ENCODE peak calls at places on chromosomes 7 and 10, in six cellular contexts. K, P, T, R, H and W are unnamed samples. For H3K27me3, the result is how much of the 10 kb centered on the place peaks cover.

GRCh38 chr7:94109556-94109955 is 105.4 kb upstream of the BET1 start:
- DNase-seq in K (no peak), P (no peak), T (no peak), R (no peak), H (no peak), W (no peak)

GRCh38 chr7:107492875-107493274 is 23.0 kb downstream of the GPR22 start:
- DNase-seq in K (no peak), P (no peak), T (no peak), R (no peak), H (no peak), W (no peak)

GRCh38 chr7:3103614-3104399 is 60.1 kb upstream of the CARD11 start:
- DNase-seq in K (no peak), P (no peak), T (no peak), R (no peak), H (no peak), W (no peak)

GRCh38 chr10:79244068-79244442 is 103.2 kb upstream of the PPIF start:
- DNase-seq in K (no peak), P (no peak), T (no peak), R (no peak), H (no peak), W (no peak)

GRCh38 chr10:97888641-97889262 is 39.1 kb downstream of the GOLGA7B start:
- DNase-seq in K (peak), P (no peak), T (peak), R (peak), H (no peak), W (peak)

GRCh38 chr7:71883415-71883814 is 528.7 kb downstream of the CALN1 start:
- DNase-seq in K (no peak), P (no peak), T (no peak), R (no peak), H (no peak), W (no peak)

GRCh38 chr7:17405786-17406185 is 107.3 kb downstream of the AHR start:
- DNase-seq in K (no peak), P (no peak), T (no peak), R (no peak), H (no peak), W (no peak)

GRCh38 chr10:131933016-131933694 is 32.3 kb downstream of the PPP2R2D start:
- DNase-seq in K (no peak), P (no peak), T (peak), R (no peak), H (no peak), W (no peak)

GRCh38 chr10:75108684-75109458 is 2.6 kb upstream of the SAMD8 start:
- DNase-seq in K (peak), P (peak), T (no peak), R (no peak), H (no peak), W (peak)

GRCh38 chr7:123612024-123612423 is 10.4 kb downstream of the ASB15 start:
- DNase-seq in K (no peak), P (no peak), T (no peak), R (no peak), H (no peak), W (no peak)

GRCh38 chr10:63702107-63702506 is 180.9 kb downstream of the REEP3 start:
- DNase-seq in K (no peak), P (no peak), T (no peak), R (no peak), H (no peak), W (no peak)

GRCh38 chr7:98810166-98810802 is 59.5 kb downstream of the TMEM130 start:
- DNase-seq in K (no peak), P (no peak), T (no peak), R (peak), H (no peak), W (no peak)

GRCh38 chr7:92836489-92837213 is at the start of gene CDK6:
- DNase-seq in K (peak), P (peak), T (peak), R (peak), H (peak), W (peak)

GRCh38 chr10:80924063-80924952 is 386.6 kb downstream of the SH2D4B start:
- DNase-seq in K (peak), P (peak), T (no peak), R (no peak), H (no peak), W (peak)

GRCh38 chr7:75649462-75649861 is 89.3 kb downstream of the HIP1 start:
- DNase-seq in K (no peak), P (no peak), T (no peak), R (peak), H (peak), W (peak)

GRCh38 chr10:3538291-3538849 is 246.6 kb downstream of the KLF6 start:
- DNase-seq in K (no peak), P (no peak), T (no peak), R (no peak), H (no peak), W (no peak)

GRCh38 chr10:74930962-74931361 is 104.6 kb downstream of the KAT6B start:
- DNase-seq in K (no peak), P (no peak), T (no peak), R (no peak), H (no peak), W (no peak)

GRCh38 chr10:77801474-77802238 is 124.9 kb downstream of the DLG5 start:
- DNase-seq in K (no peak), P (no peak), T (peak), R (no peak), H (no peak), W (no peak)

GRCh38 chr10:61779950-61780659 is 117.4 kb downstream of the CABCOCO1 start:
- DNase-seq in K (no peak), P (peak), T (no peak), R (peak), H (no peak), W (no peak)

GRCh38 chr7:93910076-93910994 is 4.0 kb downstream of the GNGT1 start:
- DNase-seq in K (no peak), P (no peak), T (no peak), R (no peak), H (no peak), W (no peak)

GRCh38 chr7:19561121-19561805 is 147.6 kb downstream of the POLR1F start:
- DNase-seq in K (no peak), P (no peak), T (no peak), R (no peak), H (no peak), W (no peak)

GRCh38 chr7:74371381-74372059 is 82.2 kb upstream of the GTF2IRD1 start:
- DNase-seq in K (peak), P (peak), T (no peak), R (no peak), H (no peak), W (peak)

GRCh38 chr7:8260871-8261707 is 878 bp downstream of the ICA1 start:
- DNase-seq in K (no peak), P (peak), T (peak), R (peak), H (peak), W (no peak)

GRCh38 chr10:69217119-69217754 is 2.9 kb upstream of the HKDC1 start:
- DNase-seq in K (no peak), P (no peak), T (no peak), R (no peak), H (no peak), W (no peak)

GRCh38 chr7:104723001-104723400 is 291.0 kb upstream of the KMT2E start:
- DNase-seq in K (no peak), P (no peak), T (no peak), R (no peak), H (no peak), W (no peak)

GRCh38 chr7:131845573-131846337 is 289.3 kb upstream of the PODXL start:
- DNase-seq in K (no peak), P (no peak), T (no peak), R (no peak), H (no peak), W (no peak)

GRCh38 chr7:102287465-102288146 is 938 bp downstream of the SH2B2 start:
- DNase-seq in K (peak), P (peak), T (peak), R (no peak), H (peak), W (peak)

GRCh38 chr10:49474901-49475300 is 64.0 kb downstream of the ERCC6 start:
- DNase-seq in K (no peak), P (no peak), T (no peak), R (no peak), H (no peak), W (no peak)

GRCh38 chr7:115145512-115145911 is 223.6 kb downstream of the MDFIC start:
- DNase-seq in K (no peak), P (no peak), T (no peak), R (no peak), H (no peak), W (no peak)

GRCh38 chr7:116771640-116772039 is 90.7 kb upstream of the CAPZA2 start:
- DNase-seq in K (no peak), P (no peak), T (no peak), R (no peak), H (no peak), W (no peak)

GRCh38 chr10:54063514-54063913 is 737.5 kb downstream of the PCDH15 start:
- DNase-seq in K (no peak), P (no peak), T (peak), R (no peak), H (peak), W (no peak)

GRCh38 chr7:130998993-130999602 is 265.1 kb upstream of the KLF14 start:
- DNase-seq in K (no peak), P (no peak), T (no peak), R (no peak), H (no peak), W (no peak)

GRCh38 chr10:126518186-126519080 is 130.2 kb upstream of the ADAM12 start:
- DNase-seq in K (no peak), P (no peak), T (no peak), R (no peak), H (no peak), W (no peak)
- H3K4me3 ChIP-seq in K (no peak), P (no peak), T (no peak), R (no peak), H (no peak), W (no peak)

DNA sequence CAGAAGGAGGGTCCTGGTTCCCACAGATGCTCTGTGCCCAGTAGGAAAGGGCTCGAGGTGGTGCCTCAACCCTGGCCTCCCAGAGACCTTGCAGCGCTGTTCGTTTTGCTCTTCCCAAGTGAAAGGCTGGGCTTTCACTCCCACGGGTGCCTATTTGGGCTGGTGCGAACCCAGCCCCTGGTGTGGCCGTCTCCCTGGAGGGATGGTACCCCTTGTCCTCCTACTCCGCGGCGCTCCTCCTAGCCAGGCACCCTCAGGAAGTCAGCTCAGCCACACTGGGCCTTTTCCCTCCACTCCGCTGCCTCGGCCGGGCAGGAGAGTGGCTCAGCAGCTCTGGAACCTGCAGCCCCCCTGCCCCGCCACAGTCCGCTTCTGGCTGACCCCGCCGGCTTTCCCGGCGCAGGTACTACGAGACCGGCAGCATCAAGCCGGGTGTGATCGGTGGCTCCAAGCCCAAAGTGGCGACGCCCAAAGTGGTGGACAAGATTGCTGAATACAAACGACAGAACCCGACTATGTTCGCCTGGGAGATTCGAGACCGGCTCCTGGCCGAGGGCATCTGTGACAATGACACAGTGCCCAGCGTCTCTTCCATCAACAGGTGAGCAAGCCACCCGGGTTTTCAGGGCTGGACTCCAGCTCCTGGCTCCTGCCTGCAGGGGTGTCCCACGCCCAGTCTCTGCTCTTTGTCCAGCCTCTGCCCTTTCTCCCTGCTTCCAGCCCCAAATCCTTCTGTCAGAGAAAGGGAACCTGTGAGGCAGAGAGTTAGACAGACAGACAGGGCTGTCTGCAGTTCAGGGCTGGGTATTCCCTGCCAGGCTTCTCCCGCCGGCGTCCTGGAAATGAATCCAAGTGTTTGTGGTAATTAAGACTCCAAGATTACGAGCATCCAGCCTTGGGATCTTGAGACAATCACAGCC is 5.2 kb downstream of the PAX2 start:
- DNase-seq in K (no peak), P (no peak), T (no peak), R (no peak), H (no peak), W (peak)
- H3K27me3 ChIP-seq in K (half or more), P (half or more), T (half or more), R (under half), H (under half), W (half or more)

GRCh38 chr7:37141742-37142141 is 306.9 kb downstream of the ELMO1 start:
- DNase-seq in K (no peak), P (no peak), T (no peak), R (no peak), H (no peak), W (no peak)
- H3K4me3 ChIP-seq in K (no peak), P (no peak), T (no peak), R (no peak), H (no peak), W (no peak)

DNA sequence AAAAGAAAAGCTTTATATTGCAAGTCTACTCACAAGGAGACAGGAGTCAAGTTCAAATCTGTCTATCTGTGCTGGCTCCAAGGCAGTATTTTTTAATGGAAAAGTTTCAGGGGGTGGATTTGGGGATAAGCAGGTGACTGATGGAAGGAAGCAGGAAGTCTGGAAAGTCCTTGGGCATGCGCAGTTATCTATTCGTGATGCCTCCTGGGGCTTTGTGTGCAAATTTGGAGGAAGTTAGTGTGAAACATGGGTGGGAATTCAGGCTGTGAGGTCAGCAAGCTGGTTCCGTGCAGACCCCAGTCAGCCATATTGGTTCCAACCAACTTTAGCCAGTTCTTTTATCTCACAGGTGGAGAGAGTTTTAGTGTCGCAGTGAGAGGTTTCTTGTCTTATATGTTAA is 140.0 kb downstream of the FRMD4A start:
- DNase-seq in K (no peak), P (no peak), T (no peak), R (no peak), H (no peak), W (no peak)
- H3K27me3 ChIP-seq in K (under half), P (under half), T (under half), R (under half), H (under half), W (under half)

DNA sequence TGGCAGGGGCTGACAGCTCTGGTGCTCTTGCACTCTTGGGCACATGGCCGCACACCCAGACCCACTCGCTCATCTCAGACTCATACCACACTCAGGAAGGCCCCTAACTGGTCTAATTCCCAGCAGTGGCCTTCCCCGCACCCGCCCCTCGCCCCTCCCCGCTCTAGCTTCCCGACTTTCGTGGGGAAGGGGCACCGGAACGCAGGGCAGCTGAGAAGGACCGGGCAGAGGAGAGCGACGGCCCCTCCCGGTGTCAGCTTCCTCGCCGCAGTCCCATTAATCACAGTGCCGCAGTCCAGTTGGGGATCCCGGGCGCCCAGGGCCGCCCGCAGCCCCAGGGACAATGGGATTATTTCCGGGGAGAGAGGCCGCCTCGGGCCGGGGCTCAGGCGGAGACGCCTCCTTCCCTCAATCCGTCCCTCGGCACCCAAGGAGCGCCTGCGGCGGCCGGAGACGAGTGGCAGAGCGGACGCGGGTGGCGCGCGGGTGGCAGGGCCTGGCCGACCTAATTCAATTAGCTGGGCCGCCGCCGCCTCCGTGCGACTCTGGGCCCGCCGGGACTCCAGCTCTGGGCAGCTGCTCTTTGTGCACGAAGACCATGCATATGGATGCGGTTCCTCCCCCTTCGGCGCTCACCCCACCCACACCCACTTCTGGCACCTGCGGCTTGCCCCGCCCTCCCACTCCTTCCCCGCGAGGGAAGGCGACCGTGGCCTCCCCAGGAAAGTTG is 7.8 kb upstream of the TLX1 start:
- DNase-seq in K (peak), P (no peak), T (no peak), R (no peak), H (peak), W (peak)
- H3K4me3 ChIP-seq in K (no peak), P (peak), T (peak), R (no peak), H (peak), W (peak)

GRCh38 chr10:100670368-100670767 is 75.0 kb upstream of the PAX2 start:
- DNase-seq in K (no peak), P (no peak), T (no peak), R (no peak), H (no peak), W (no peak)

GRCh38 chr10:100672199-100672598 is 73.2 kb upstream of the PAX2 start:
- DNase-seq in K (no peak), P (no peak), T (no peak), R (no peak), H (no peak), W (no peak)

GRCh38 chr10:100669616-100670015 is 75.8 kb upstream of the PAX2 start:
- DNase-seq in K (no peak), P (no peak), T (no peak), R (no peak), H (no peak), W (no peak)

GRCh38 chr10:100668001-100668400 is 77.4 kb upstream of the PAX2 start:
- DNase-seq in K (no peak), P (no peak), T (no peak), R (no peak), H (no peak), W (peak)

GRCh38 chr10:100670828-100671479 is 74.4 kb upstream of the PAX2 start:
- DNase-seq in K (peak), P (peak), T (peak), R (no peak), H (peak), W (peak)
- H3K27me3 ChIP-seq in K (half or more), P (half or more), T (half or more), R (under half), H (under half), W (under half)

GRCh38 chr7:70695804-70696104 is 436.2 kb upstream of the GALNT17 start:
- DNase-seq in K (no peak), P (no peak), T (no peak), R (no peak), H (no peak), W (peak)

GRCh38 chr7:70700935-70701425 is 431.0 kb upstream of the GALNT17 start:
- DNase-seq in K (peak), P (no peak), T (no peak), R (no peak), H (no peak), W (peak)

GRCh38 chr7:70700055-70700934 is 431.6 kb upstream of the GALNT17 start:
- DNase-seq in K (peak), P (no peak), T (no peak), R (no peak), H (no peak), W (peak)

GRCh38 chr7:70696139-70696782 is 435.7 kb upstream of the GALNT17 start:
- DNase-seq in K (no peak), P (no peak), T (no peak), R (no peak), H (no peak), W (no peak)

DNA sequence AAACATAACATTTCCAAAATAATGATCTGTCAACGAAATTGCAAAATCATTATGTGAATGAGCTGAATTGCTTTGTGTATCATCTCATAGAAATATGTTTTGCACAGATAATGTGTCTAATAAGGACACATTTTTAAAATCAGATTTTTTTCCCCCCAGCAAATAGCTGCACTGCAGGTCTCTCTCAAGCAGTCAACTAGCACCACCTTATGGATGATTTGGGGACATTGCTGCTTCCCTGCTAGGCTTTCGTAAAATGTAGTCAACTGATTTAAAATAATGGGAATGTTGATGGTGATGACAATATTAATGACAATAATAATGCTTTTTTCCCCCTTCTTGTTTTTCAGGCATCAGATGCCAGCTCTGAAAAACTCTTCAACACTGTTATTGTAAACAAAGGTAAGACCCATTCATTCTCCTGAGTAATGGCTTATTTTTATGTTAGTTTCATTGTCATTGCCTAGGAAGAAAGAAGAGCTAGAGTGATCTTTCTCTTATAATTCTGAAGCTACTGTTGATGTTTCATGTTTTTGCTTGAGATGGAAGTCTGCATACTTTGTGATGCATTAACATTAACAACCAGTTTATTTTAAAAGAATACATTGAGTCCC is 433.6 kb upstream of the GALNT17 start:
- DNase-seq in K (no peak), P (peak), T (no peak), R (no peak), H (no peak), W (peak)
- H3K4me3 ChIP-seq in K (peak), P (no peak), T (no peak), R (no peak), H (no peak), W (no peak)

GRCh38 chr10:31509989-31510388 is 191.0 kb downstream of the ZEB1 start:
- DNase-seq in K (no peak), P (no peak), T (no peak), R (no peak), H (no peak), W (no peak)

GRCh38 chr10:31508234-31508633 is 189.2 kb downstream of the ZEB1 start:
- DNase-seq in K (no peak), P (no peak), T (no peak), R (no peak), H (peak), W (no peak)

GRCh38 chr10:31508882-31509281 is 189.9 kb downstream of the ZEB1 start:
- DNase-seq in K (no peak), P (no peak), T (no peak), R (no peak), H (peak), W (no peak)

GRCh38 chr10:31507427-31507826 is 188.4 kb downstream of the ZEB1 start:
- DNase-seq in K (no peak), P (no peak), T (no peak), R (no peak), H (no peak), W (no peak)
- H3K27me3 ChIP-seq in K (under half), P (under half), T (under half), R (under half), H (under half), W (under half)